ENCODE peak calls at places on chromosomes 11 and 22, in four cellular contexts. One of them, this sample, is unnamed.

GRCh38 chr11:40280161-40281054 is 1179.0 kb downstream of the LRRC4C start:
- DNase-seq in stimulated activated CD8-positive, alpha-beta memory T cell treated with anti-CD3 and anti-CD28 coated beads, Interleukin-15, amount 100 ng/mL, for 4 hours: no peak
- DNase-seq in EL: no peak
- DNase-seq in stimulated activated naive CD4-positive, alpha-beta T cell: no peak
- DNase-seq in this sample: no peak

GRCh38 chr22:43346521-43346929 is 3.4 kb upstream of the SCUBE1 start:
- DNase-seq in stimulated activated CD8-positive, alpha-beta memory T cell treated with anti-CD3 and anti-CD28 coated beads, Interleukin-15, amount 100 ng/mL, for 4 hours: peak
- DNase-seq in EL: peak
- DNase-seq in stimulated activated naive CD4-positive, alpha-beta T cell: peak
- DNase-seq in this sample: peak

GRCh38 chr22:44371741-44372525 is 59.2 kb upstream of the SHISAL1 start:
- DNase-seq in stimulated activated CD8-positive, alpha-beta memory T cell treated with anti-CD3 and anti-CD28 coated beads, Interleukin-15, amount 100 ng/mL, for 4 hours: no peak
- DNase-seq in EL: no peak
- DNase-seq in stimulated activated naive CD4-positive, alpha-beta T cell: no peak
- DNase-seq in this sample: no peak

GRCh38 chr22:40679249-40679963 is at the start of gene MCHR1:
- DNase-seq in stimulated activated CD8-positive, alpha-beta memory T cell treated with anti-CD3 and anti-CD28 coated beads, Interleukin-15, amount 100 ng/mL, for 4 hours: no peak
- DNase-seq in EL: no peak
- DNase-seq in stimulated activated naive CD4-positive, alpha-beta T cell: no peak
- DNase-seq in this sample: no peak

GRCh38 chr11:10927533-10927932 is 69.7 kb upstream of the ZBED5 start:
- DNase-seq in stimulated activated CD8-positive, alpha-beta memory T cell treated with anti-CD3 and anti-CD28 coated beads, Interleukin-15, amount 100 ng/mL, for 4 hours: no peak
- DNase-seq in EL: no peak
- DNase-seq in stimulated activated naive CD4-positive, alpha-beta T cell: no peak
- DNase-seq in this sample: no peak

GRCh38 chr11:23473782-23474181 is 613.5 kb upstream of the CCDC179 start:
- DNase-seq in stimulated activated CD8-positive, alpha-beta memory T cell treated with anti-CD3 and anti-CD28 coated beads, Interleukin-15, amount 100 ng/mL, for 4 hours: no peak
- DNase-seq in EL: no peak
- DNase-seq in stimulated activated naive CD4-positive, alpha-beta T cell: no peak
- DNase-seq in this sample: no peak

GRCh38 chr22:35604671-35605457 is 12.3 kb downstream of the MB start:
- DNase-seq in stimulated activated CD8-positive, alpha-beta memory T cell treated with anti-CD3 and anti-CD28 coated beads, Interleukin-15, amount 100 ng/mL, for 4 hours: no peak
- DNase-seq in EL: peak
- DNase-seq in stimulated activated naive CD4-positive, alpha-beta T cell: no peak
- DNase-seq in this sample: peak

GRCh38 chr11:86745571-86745970 is 54.8 kb upstream of the PRSS23 start:
- DNase-seq in stimulated activated CD8-positive, alpha-beta memory T cell treated with anti-CD3 and anti-CD28 coated beads, Interleukin-15, amount 100 ng/mL, for 4 hours: no peak
- DNase-seq in EL: peak
- DNase-seq in stimulated activated naive CD4-positive, alpha-beta T cell: no peak
- DNase-seq in this sample: no peak

GRCh38 chr11:32658639-32659406 is 75.2 kb downstream of the EIF3M start:
- DNase-seq in stimulated activated CD8-positive, alpha-beta memory T cell treated with anti-CD3 and anti-CD28 coated beads, Interleukin-15, amount 100 ng/mL, for 4 hours: no peak
- DNase-seq in EL: peak
- DNase-seq in stimulated activated naive CD4-positive, alpha-beta T cell: no peak
- DNase-seq in this sample: peak

GRCh38 chr22:22692707-22693530 is 48.5 kb downstream of the GGTLC2 start:
- DNase-seq in stimulated activated CD8-positive, alpha-beta memory T cell treated with anti-CD3 and anti-CD28 coated beads, Interleukin-15, amount 100 ng/mL, for 4 hours: peak
- DNase-seq in EL: peak
- DNase-seq in stimulated activated naive CD4-positive, alpha-beta T cell: peak
- DNase-seq in this sample: peak

GRCh38 chr22:40331706-40332105 is 14.6 kb upstream of the ADSL start:
- DNase-seq in stimulated activated CD8-positive, alpha-beta memory T cell treated with anti-CD3 and anti-CD28 coated beads, Interleukin-15, amount 100 ng/mL, for 4 hours: no peak
- DNase-seq in EL: no peak
- DNase-seq in stimulated activated naive CD4-positive, alpha-beta T cell: no peak
- DNase-seq in this sample: no peak

GRCh38 chr11:36684840-36685800 is 87.1 kb upstream of the RAG2 start:
- DNase-seq in stimulated activated CD8-positive, alpha-beta memory T cell treated with anti-CD3 and anti-CD28 coated beads, Interleukin-15, amount 100 ng/mL, for 4 hours: peak
- DNase-seq in EL: no peak
- DNase-seq in stimulated activated naive CD4-positive, alpha-beta T cell: peak
- DNase-seq in this sample: no peak

GRCh38 chr11:20090654-20091374 is 69.5 kb downstream of the DBX1 start:
- DNase-seq in stimulated activated CD8-positive, alpha-beta memory T cell treated with anti-CD3 and anti-CD28 coated beads, Interleukin-15, amount 100 ng/mL, for 4 hours: no peak
- DNase-seq in EL: no peak
- DNase-seq in stimulated activated naive CD4-positive, alpha-beta T cell: no peak
- DNase-seq in this sample: no peak

GRCh38 chr22:37340331-37341262 is 58.3 kb downstream of the CYTH4 start:
- DNase-seq in stimulated activated CD8-positive, alpha-beta memory T cell treated with anti-CD3 and anti-CD28 coated beads, Interleukin-15, amount 100 ng/mL, for 4 hours: no peak
- DNase-seq in EL: no peak
- DNase-seq in stimulated activated naive CD4-positive, alpha-beta T cell: no peak
- DNase-seq in this sample: no peak

GRCh38 chr22:42553475-42554361 is at the start of gene SERHL2:
- DNase-seq in stimulated activated CD8-positive, alpha-beta memory T cell treated with anti-CD3 and anti-CD28 coated beads, Interleukin-15, amount 100 ng/mL, for 4 hours: peak
- DNase-seq in EL: peak
- DNase-seq in stimulated activated naive CD4-positive, alpha-beta T cell: peak
- DNase-seq in this sample: no peak

GRCh38 chr11:74847895-74848294 is 99.2 kb downstream of the RNF169 start:
- DNase-seq in stimulated activated CD8-positive, alpha-beta memory T cell treated with anti-CD3 and anti-CD28 coated beads, Interleukin-15, amount 100 ng/mL, for 4 hours: no peak
- DNase-seq in EL: no peak
- DNase-seq in stimulated activated naive CD4-positive, alpha-beta T cell: no peak
- DNase-seq in this sample: no peak

GRCh38 chr22:39309364-39309861 is 10.0 kb downstream of the RPL3 start:
- DNase-seq in stimulated activated CD8-positive, alpha-beta memory T cell treated with anti-CD3 and anti-CD28 coated beads, Interleukin-15, amount 100 ng/mL, for 4 hours: no peak
- DNase-seq in EL: peak
- DNase-seq in stimulated activated naive CD4-positive, alpha-beta T cell: no peak
- DNase-seq in this sample: no peak

GRCh38 chr11:28566643-28567042 is 458.5 kb downstream of the METTL15 start:
- DNase-seq in stimulated activated CD8-positive, alpha-beta memory T cell treated with anti-CD3 and anti-CD28 coated beads, Interleukin-15, amount 100 ng/mL, for 4 hours: no peak
- DNase-seq in EL: peak
- DNase-seq in stimulated activated naive CD4-positive, alpha-beta T cell: no peak
- DNase-seq in this sample: peak

GRCh38 chr22:50677493-50678217 is 5.0 kb downstream of the SHANK3 start:
- DNase-seq in stimulated activated CD8-positive, alpha-beta memory T cell treated with anti-CD3 and anti-CD28 coated beads, Interleukin-15, amount 100 ng/mL, for 4 hours: no peak
- DNase-seq in EL: no peak
- DNase-seq in stimulated activated naive CD4-positive, alpha-beta T cell: no peak
- DNase-seq in this sample: no peak

This sample was measured in A172.